ENCODE peak calls at places on chromosomes 5 and 9, in nine cellular contexts. E is GM23338; N is mammary epithelial cell; F is vagina; H is lower lobe of right lung; L is A673; G is BJ; Y is CD8-positive, alpha-beta memory T cell; V is thyroid gland. J is an unnamed sample. For H3K27me3, the result is how much of the 10 kb centered on the place peaks cover.

GRCh38 chr9:19999491-20000057 is 210.7 kb upstream of the SLC24A2 start:
- DNase-seq in E (no peak), N (peak), F (no peak), G (peak), Y (no peak), H (no peak), L (peak), V (no peak), J (no peak)

GRCh38 chr5:130528474-130528873 is 624.2 kb downstream of the CHSY3 start:
- DNase-seq in Y (no peak), E (no peak), N (peak), G (no peak), L (no peak), F (no peak), V (no peak), H (no peak), J (no peak)

GRCh38 chr5:141039517-141039916 is 11.7 kb upstream of the PCDHB1 start:
- DNase-seq in L (peak), E (peak), V (no peak), Y (no peak), G (no peak), F (no peak), N (peak), H (no peak), J (no peak)

GRCh38 chr5:98031496-98031895 is 742.0 kb upstream of the RGMB start:
- DNase-seq in L (no peak), Y (no peak), F (no peak), H (no peak), G (no peak), E (no peak), V (no peak), N (no peak), J (no peak)

GRCh38 chr9:37904647-37905505 is 949 bp upstream of the SLC25A51 start:
- DNase-seq in F (peak), V (no peak), H (no peak), G (no peak), E (no peak), N (peak), Y (no peak), L (no peak), J (no peak)

GRCh38 chr5:59460368-59461153 is 433.0 kb downstream of the PDE4D start:
- DNase-seq in N (no peak), G (no peak), F (no peak), E (no peak), V (no peak), L (no peak), Y (no peak), H (no peak), J (no peak)

GRCh38 chr5:86175224-86175623 is 442.5 kb upstream of the COX7C start:
- DNase-seq in N (peak), Y (no peak), L (peak), F (no peak), V (no peak), G (no peak), H (no peak), E (no peak), J (no peak)

GRCh38 chr9:34988218-34989055 is 1.1 kb upstream of the DNAJB5 start:
- DNase-seq in L (peak), V (peak), E (peak), F (peak), G (no peak), Y (peak), H (peak), N (no peak), J (peak)

GRCh38 chr5:136143763-136144162 is 11.1 kb downstream of the SMAD5 start:
- DNase-seq in N (no peak), V (no peak), H (no peak), G (no peak), L (no peak), E (no peak), F (no peak), Y (no peak), J (no peak)

GRCh38 chr5:112737088-112737471 is 605 bp upstream of the APC start:
- DNase-seq in Y (no peak), G (no peak), N (no peak), F (no peak), V (no peak), L (no peak), E (no peak), H (no peak), J (no peak)

GRCh38 chr5:10678236-10678635 is 82.8 kb downstream of the DAP start:
- DNase-seq in F (no peak), E (no peak), Y (no peak), H (no peak), G (no peak), L (no peak), N (no peak), V (no peak), J (no peak)

GRCh38 chr5:6659941-6660684 is 26.9 kb downstream of the SRD5A1 start:
- DNase-seq in H (no peak), E (no peak), L (no peak), G (no peak), N (no peak), Y (no peak), F (no peak), V (no peak), J (no peak)

GRCh38 chr9:132587484-132587858 is 5.1 kb downstream of the BARHL1 start:
- DNase-seq in V (no peak), L (no peak), H (no peak), F (no peak), E (no peak), G (no peak), N (no peak), Y (no peak), J (no peak)
- H3K27me3 ChIP-seq in V (half or more), L (half or more), H (half or more), F (under half), E (half or more), G (half or more), N (half or more), Y (half or more), J (half or more)

GRCh38 chr5:144207875-144208444 is 37.3 kb downstream of the KCTD16 start:
- DNase-seq in H (no peak), N (no peak), Y (no peak), G (no peak), V (no peak), L (no peak), E (no peak), F (no peak), J (no peak)

GRCh38 chr5:144206136-144206535 is 35.5 kb downstream of the KCTD16 start:
- DNase-seq in L (no peak), G (no peak), H (no peak), Y (no peak), V (no peak), N (no peak), E (no peak), F (no peak), J (no peak)

GRCh38 chr5:144205141-144205551 is 34.5 kb downstream of the KCTD16 start:
- DNase-seq in F (no peak), E (peak), N (no peak), V (peak), G (no peak), Y (no peak), L (peak), H (no peak), J (peak)

GRCh38 chr5:144203750-144204596 is 33.3 kb downstream of the KCTD16 start:
- DNase-seq in F (no peak), H (no peak), Y (no peak), G (peak), L (peak), E (peak), V (peak), N (peak), J (no peak)

GRCh38 chr5:144209421-144209820 is 38.7 kb downstream of the KCTD16 start:
- DNase-seq in N (no peak), V (no peak), E (no peak), L (peak), Y (no peak), G (no peak), F (no peak), H (no peak), J (no peak)
- H3K4me3 ChIP-seq in N (no peak), V (no peak), E (no peak), L (no peak), Y (no peak), G (no peak), F (no peak), H (peak), J (no peak)

GRCh38 chr5:77621440-77621839 is 17.1 kb downstream of the OTP start:
- DNase-seq in L (no peak), F (no peak), H (no peak), G (no peak), E (no peak), N (no peak), Y (no peak), V (no peak), J (no peak)

GRCh38 chr5:77628840-77629552 is 9.5 kb downstream of the OTP start:
- DNase-seq in G (no peak), E (peak), Y (no peak), V (no peak), F (no peak), H (no peak), L (no peak), N (no peak), J (no peak)

GRCh38 chr5:77620404-77620803 is 18.1 kb downstream of the OTP start:
- DNase-seq in F (no peak), H (no peak), N (peak), G (no peak), Y (no peak), V (no peak), E (peak), L (no peak), J (no peak)

GRCh38 chr5:77627869-77628674 is 10.4 kb downstream of the OTP start:
- DNase-seq in L (no peak), N (no peak), E (peak), G (no peak), Y (no peak), F (no peak), H (no peak), V (no peak), J (no peak)

DNA sequence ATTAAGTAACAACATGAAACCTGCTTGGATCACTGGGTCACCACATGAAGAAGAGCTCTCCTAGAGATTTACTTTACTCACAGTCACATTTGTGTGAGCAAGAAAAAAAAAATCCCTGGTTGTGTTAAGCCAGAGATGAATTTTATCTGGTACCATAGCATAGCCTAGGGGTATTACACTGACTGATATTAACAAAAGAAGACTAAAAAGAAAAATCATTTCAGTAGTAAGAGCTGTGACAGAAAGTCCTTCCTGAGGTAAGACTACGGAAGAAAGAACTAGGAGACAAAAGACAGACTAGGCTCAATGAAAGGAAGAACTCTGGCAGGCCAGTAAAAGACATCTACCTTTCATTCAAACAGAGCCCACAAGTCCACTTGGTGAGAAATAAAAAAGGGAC is 15.2 kb downstream of the OTP start:
- DNase-seq in E (no peak), V (no peak), L (no peak), N (no peak), H (no peak), Y (no peak), F (no peak), G (no peak), J (no peak)
- H3K27me3 ChIP-seq in E (half or more), V (under half), L (half or more), N (under half), H (half or more), Y (under half), F (under half), G (under half), J (half or more)

GRCh38 chr9:97924386-97924785 is 2.1 kb upstream of the TRMO start:
- DNase-seq in Y (no peak), V (no peak), L (no peak), G (no peak), H (no peak), E (no peak), N (no peak), F (no peak), J (no peak)
- H3K4me3 ChIP-seq in Y (no peak), V (no peak), L (no peak), G (no peak), H (no peak), E (no peak), N (no peak), F (no peak), J (no peak)

GRCh38 chr9:133635506-133635902 is 659 bp upstream of the DBH start:
- DNase-seq in L (no peak), N (no peak), F (no peak), E (no peak), H (no peak), V (no peak), Y (no peak), G (no peak), J (no peak)
- H3K27me3 ChIP-seq in L (under half), N (under half), F (under half), E (under half), H (under half), V (under half), Y (under half), G (under half), J (half or more)

GRCh38 chr5:119411291-119411934 is 40.9 kb upstream of the HSD17B4 start:
- DNase-seq in H (no peak), L (no peak), N (peak), F (no peak), V (no peak), E (no peak), Y (no peak), G (no peak), J (no peak)
- H3K4me3 ChIP-seq in H (peak), L (peak), N (peak), F (peak), V (no peak), E (peak), Y (peak), G (peak), J (peak)

DNA sequence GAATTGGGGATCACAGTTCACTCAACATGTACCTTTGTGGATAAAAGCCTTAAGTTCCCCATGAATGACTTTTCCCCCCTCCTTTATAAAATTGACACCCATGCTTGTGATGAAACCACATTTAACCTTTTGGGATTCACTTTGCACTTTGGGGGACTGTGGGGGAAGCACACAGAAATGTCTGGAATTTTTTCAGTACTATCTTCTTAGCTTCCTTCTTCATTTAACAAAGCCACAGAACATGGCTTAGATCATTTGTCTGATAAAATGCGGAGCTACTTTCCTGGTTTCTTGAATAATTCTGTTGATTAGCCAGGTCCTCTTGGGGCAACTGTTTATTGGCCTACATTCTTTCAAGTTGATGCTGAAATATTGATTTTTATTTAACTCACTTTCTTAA is 29.9 kb downstream of the TNFSF15 start:
- DNase-seq in N (no peak), Y (no peak), L (no peak), G (no peak), V (no peak), E (no peak), F (no peak), H (no peak), J (no peak)
- H3K27me3 ChIP-seq in N (under half), Y (under half), L (under half), G (under half), V (under half), E (under half), F (under half), H (under half), J (under half)

GRCh38 chr5:52269853-52270252 is 517.9 kb upstream of the ITGA1 start:
- DNase-seq in Y (no peak), H (no peak), E (peak), L (peak), N (no peak), G (no peak), V (no peak), F (no peak), J (no peak)
- H3K4me3 ChIP-seq in Y (no peak), H (no peak), E (no peak), L (peak), N (no peak), G (no peak), V (no peak), F (no peak), J (no peak)

GRCh38 chr9:17159469-17159868 is 24.6 kb downstream of the CNTLN start:
- DNase-seq in G (no peak), Y (no peak), L (no peak), E (no peak), N (no peak), V (no peak), H (no peak), F (no peak), J (no peak)
- H3K27me3 ChIP-seq in G (under half), Y (under half), L (under half), E (under half), N (under half), V (under half), H (under half), F (under half), J (under half)